ENCODE peak calls at places on chromosomes 11 and 22, in seven cellular contexts. One of them, this sample, is unnamed.

GRCh38 chr11:74493816-74494630 is 499 bp upstream of the LIPT2 start:
- DNase-seq in AG09309: peak; percentile 23
- DNase-seq in brain microvascular endothelial cell: peak; percentile 12
- DNase-seq in AG04449: no peak
- DNase-seq in mucosa of descending colon: no peak
- DNase-seq in heart left ventricle: no peak
- DNase-seq in fibroblast of pulmonary artery: no peak
- DNase-seq in this sample: peak; percentile 16

GRCh38 chr11:115503083-115503885 is 931 bp downstream of the CADM1 start:
- DNase-seq in mucosa of descending colon: peak; percentile 69
- DNase-seq in AG09309: no peak
- DNase-seq in heart left ventricle: peak; percentile 81
- DNase-seq in brain microvascular endothelial cell: no peak
- DNase-seq in AG04449: no peak
- DNase-seq in fibroblast of pulmonary artery: peak; percentile 10
- DNase-seq in this sample: peak; percentile 22

GRCh38 chr11:130218501-130218900 is 58.9 kb downstream of the ST14 start:
- DNase-seq in mucosa of descending colon: no peak
- DNase-seq in fibroblast of pulmonary artery: no peak
- DNase-seq in brain microvascular endothelial cell: no peak
- DNase-seq in AG04449: no peak
- DNase-seq in AG09309: no peak
- DNase-seq in heart left ventricle: no peak
- DNase-seq in this sample: no peak

GRCh38 chr22:19509923-19510322 is 14.3 kb downstream of the CLDN5 start:
- DNase-seq in mucosa of descending colon: no peak
- DNase-seq in fibroblast of pulmonary artery: no peak
- DNase-seq in heart left ventricle: no peak
- DNase-seq in AG04449: no peak
- DNase-seq in AG09309: no peak
- DNase-seq in brain microvascular endothelial cell: no peak
- DNase-seq in this sample: no peak

GRCh38 chr11:37286890-37287289 is 688.9 kb upstream of the RAG2 start:
- DNase-seq in AG09309: no peak
- DNase-seq in fibroblast of pulmonary artery: no peak
- DNase-seq in brain microvascular endothelial cell: no peak
- DNase-seq in AG04449: no peak
- DNase-seq in heart left ventricle: no peak
- DNase-seq in mucosa of descending colon: no peak
- DNase-seq in this sample: no peak

GRCh38 chr22:30838111-30838510 is 130.5 kb downstream of the MORC2 start:
- DNase-seq in mucosa of descending colon: no peak
- DNase-seq in fibroblast of pulmonary artery: peak; percentile 24
- DNase-seq in AG09309: no peak
- DNase-seq in heart left ventricle: no peak
- DNase-seq in AG04449: no peak
- DNase-seq in brain microvascular endothelial cell: no peak
- DNase-seq in this sample: no peak

GRCh38 chr22:22235564-22235963 is 9.0 kb upstream of the VPREB1 start:
- DNase-seq in brain microvascular endothelial cell: no peak
- DNase-seq in heart left ventricle: no peak
- DNase-seq in AG09309: no peak
- DNase-seq in fibroblast of pulmonary artery: peak; percentile 26
- DNase-seq in AG04449: no peak
- DNase-seq in mucosa of descending colon: peak; percentile 32
- DNase-seq in this sample: peak; percentile 11

GRCh38 chr11:110349109-110349996 is 52.9 kb upstream of the RDX start:
- DNase-seq in mucosa of descending colon: no peak
- DNase-seq in heart left ventricle: no peak
- DNase-seq in fibroblast of pulmonary artery: no peak
- DNase-seq in brain microvascular endothelial cell: no peak
- DNase-seq in AG09309: no peak
- DNase-seq in AG04449: no peak
- DNase-seq in this sample: no peak

GRCh38 chr22:35586771-35587170 is 30.4 kb downstream of the MB start:
- DNase-seq in AG04449: no peak
- DNase-seq in mucosa of descending colon: no peak
- DNase-seq in brain microvascular endothelial cell: no peak
- DNase-seq in fibroblast of pulmonary artery: no peak
- DNase-seq in heart left ventricle: no peak
- DNase-seq in AG09309: no peak
- DNase-seq in this sample: no peak

GRCh38 chr11:134530826-134531225 is 118.8 kb upstream of the B3GAT1 start:
- DNase-seq in fibroblast of pulmonary artery: no peak
- DNase-seq in mucosa of descending colon: no peak
- DNase-seq in AG09309: no peak
- DNase-seq in brain microvascular endothelial cell: no peak
- DNase-seq in heart left ventricle: no peak
- DNase-seq in AG04449: no peak
- DNase-seq in this sample: no peak

GRCh38 chr22:37046589-37046988 is 5.0 kb upstream of the KCTD17 start:
- DNase-seq in mucosa of descending colon: no peak
- DNase-seq in AG04449: no peak
- DNase-seq in brain microvascular endothelial cell: no peak
- DNase-seq in fibroblast of pulmonary artery: no peak
- DNase-seq in AG09309: no peak
- DNase-seq in heart left ventricle: no peak
- DNase-seq in this sample: no peak

GRCh38 chr11:47786373-47786772 is 19.2 kb upstream of the FNBP4 start:
- DNase-seq in heart left ventricle: peak; percentile 88
- DNase-seq in AG09309: no peak
- DNase-seq in AG04449: no peak
- DNase-seq in fibroblast of pulmonary artery: peak; percentile 62
- DNase-seq in brain microvascular endothelial cell: no peak
- DNase-seq in mucosa of descending colon: no peak
- DNase-seq in this sample: peak; percentile 59

GRCh38 chr11:19829109-19829790 is 116.6 kb downstream of the NAV2 start:
- DNase-seq in fibroblast of pulmonary artery: no peak
- DNase-seq in AG09309: no peak
- DNase-seq in heart left ventricle: no peak
- DNase-seq in brain microvascular endothelial cell: no peak
- DNase-seq in AG04449: no peak
- DNase-seq in mucosa of descending colon: no peak
- DNase-seq in this sample: no peak

GRCh38 chr22:24460418-24461089 is 33.2 kb downstream of the ADORA2A start:
- DNase-seq in mucosa of descending colon: no peak
- DNase-seq in AG04449: no peak
- DNase-seq in AG09309: no peak
- DNase-seq in fibroblast of pulmonary artery: no peak
- DNase-seq in brain microvascular endothelial cell: peak; percentile 67
- DNase-seq in heart left ventricle: no peak
- DNase-seq in this sample: no peak

GRCh38 chr11:69260622-69261021 is 33.3 kb upstream of the MYEOV start:
- DNase-seq in AG04449: no peak
- DNase-seq in fibroblast of pulmonary artery: no peak
- DNase-seq in AG09309: no peak
- DNase-seq in mucosa of descending colon: no peak
- DNase-seq in heart left ventricle: no peak
- DNase-seq in brain microvascular endothelial cell: no peak
- DNase-seq in this sample: no peak

GRCh38 chr11:69259072-69259471 is 34.9 kb upstream of the MYEOV start:
- DNase-seq in brain microvascular endothelial cell: no peak
- DNase-seq in AG09309: no peak
- DNase-seq in fibroblast of pulmonary artery: no peak
- DNase-seq in mucosa of descending colon: no peak
- DNase-seq in AG04449: no peak
- DNase-seq in heart left ventricle: no peak
- DNase-seq in this sample: no peak

GRCh38 chr11:69257838-69258658 is 35.9 kb upstream of the MYEOV start:
- DNase-seq in AG09309: no peak
- DNase-seq in fibroblast of pulmonary artery: no peak
- DNase-seq in brain microvascular endothelial cell: no peak
- DNase-seq in heart left ventricle: no peak
- DNase-seq in mucosa of descending colon: no peak
- DNase-seq in AG04449: no peak
- DNase-seq in this sample: no peak

GRCh38 chr11:69261116-69261515 is 32.8 kb upstream of the MYEOV start:
- DNase-seq in AG04449: no peak
- DNase-seq in mucosa of descending colon: no peak
- DNase-seq in heart left ventricle: no peak
- DNase-seq in fibroblast of pulmonary artery: no peak
- DNase-seq in brain microvascular endothelial cell: no peak
- DNase-seq in AG09309: no peak
- DNase-seq in this sample: no peak

GRCh38 chr11:69257134-69257533 is 36.8 kb upstream of the MYEOV start:
- DNase-seq in heart left ventricle: no peak
- DNase-seq in brain microvascular endothelial cell: no peak
- DNase-seq in mucosa of descending colon: no peak
- DNase-seq in fibroblast of pulmonary artery: no peak
- DNase-seq in AG09309: no peak
- DNase-seq in AG04449: no peak
- DNase-seq in this sample: no peak
- H3K4me3 ChIP-seq in heart left ventricle: no peak overlapping the region
- H3K4me3 ChIP-seq in brain microvascular endothelial cell: no peak overlapping the region
- H3K4me3 ChIP-seq in mucosa of descending colon: no peak overlapping the region
- H3K4me3 ChIP-seq in fibroblast of pulmonary artery: no peak overlapping the region
- H3K4me3 ChIP-seq in AG09309: no peak overlapping the region
- H3K4me3 ChIP-seq in AG04449: no peak overlapping the region
- H3K4me3 ChIP-seq in this sample: no peak overlapping the region

GRCh38 chr11:12052676-12053605 is 44.5 kb upstream of the DKK3 start:
- DNase-seq in AG04449: no peak
- DNase-seq in mucosa of descending colon: no peak
- DNase-seq in brain microvascular endothelial cell: no peak
- DNase-seq in fibroblast of pulmonary artery: no peak
- DNase-seq in heart left ventricle: no peak
- DNase-seq in AG09309: no peak
- DNase-seq in this sample: no peak
- TF ChIP-seq CTCF in AG04449: peak; percentile 31
- TF ChIP-seq CTCF in mucosa of descending colon: no peak
- TF ChIP-seq CTCF in brain microvascular endothelial cell: peak; percentile 34
- TF ChIP-seq CTCF in fibroblast of pulmonary artery: peak; percentile 6
- TF ChIP-seq CTCF in heart left ventricle: no peak
- TF ChIP-seq CTCF in AG09309: no peak
- TF ChIP-seq CTCF in this sample: no peak

GRCh38 chr22:32476804-32477203 is 2.2 kb downstream of the FBXO7 start:
- DNase-seq in AG09309: no peak
- DNase-seq in brain microvascular endothelial cell: no peak
- DNase-seq in heart left ventricle: no peak
- DNase-seq in mucosa of descending colon: no peak
- DNase-seq in fibroblast of pulmonary artery: no peak
- DNase-seq in AG04449: no peak
- DNase-seq in this sample: no peak

GRCh38 chr22:32475428-32476010 is 908 bp downstream of the FBXO7 start:
- DNase-seq in mucosa of descending colon: peak; percentile 62
- DNase-seq in AG04449: no peak
- DNase-seq in brain microvascular endothelial cell: no peak
- DNase-seq in heart left ventricle: peak; percentile 36
- DNase-seq in AG09309: peak; percentile 11
- DNase-seq in fibroblast of pulmonary artery: peak; percentile 68
- DNase-seq in this sample: peak; percentile 73

GRCh38 chr22:32478994-32479393 is 4.4 kb downstream of the FBXO7 start:
- DNase-seq in mucosa of descending colon: no peak
- DNase-seq in heart left ventricle: no peak
- DNase-seq in AG04449: no peak
- DNase-seq in fibroblast of pulmonary artery: no peak
- DNase-seq in AG09309: no peak
- DNase-seq in brain microvascular endothelial cell: peak; percentile 21
- DNase-seq in this sample: no peak

GRCh38 chr22:32476286-32476685 is 1.7 kb downstream of the FBXO7 start:
- DNase-seq in AG04449: no peak
- DNase-seq in fibroblast of pulmonary artery: no peak
- DNase-seq in AG09309: no peak
- DNase-seq in brain microvascular endothelial cell: no peak
- DNase-seq in heart left ventricle: no peak
- DNase-seq in mucosa of descending colon: no peak
- DNase-seq in this sample: no peak

DNA sequence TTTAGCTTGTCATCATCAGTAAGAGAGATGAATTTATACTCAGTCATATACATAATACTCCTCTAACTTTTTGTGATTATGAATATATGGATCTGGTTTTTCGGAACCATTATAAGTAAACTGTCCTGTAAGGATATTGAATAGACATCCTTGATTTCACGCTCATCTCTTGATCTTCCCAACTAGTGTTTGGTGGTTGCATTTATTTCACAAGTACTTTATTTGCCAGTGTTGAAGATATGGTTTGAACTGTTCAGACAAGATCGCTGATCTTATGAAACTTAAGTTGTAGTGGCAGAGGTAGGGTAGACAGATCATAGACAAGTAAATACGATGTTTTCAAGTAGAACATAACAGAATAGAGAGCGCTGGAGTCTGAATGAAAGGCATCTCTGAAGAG is 3.0 kb downstream of the FBXO7 start:
- DNase-seq in mucosa of descending colon: no peak
- DNase-seq in fibroblast of pulmonary artery: no peak
- DNase-seq in AG09309: no peak
- DNase-seq in heart left ventricle: no peak
- DNase-seq in AG04449: no peak
- DNase-seq in brain microvascular endothelial cell: no peak
- DNase-seq in this sample: no peak
- H3K4me3 ChIP-seq in mucosa of descending colon: no peak overlapping the region
- H3K4me3 ChIP-seq in fibroblast of pulmonary artery: no peak overlapping the region
- H3K4me3 ChIP-seq in AG09309: no peak overlapping the region
- H3K4me3 ChIP-seq in heart left ventricle: no peak overlapping the region
- H3K4me3 ChIP-seq in AG04449: no peak overlapping the region
- H3K4me3 ChIP-seq in brain microvascular endothelial cell: no peak overlapping the region
- H3K4me3 ChIP-seq in this sample: no peak overlapping the region

DNA sequence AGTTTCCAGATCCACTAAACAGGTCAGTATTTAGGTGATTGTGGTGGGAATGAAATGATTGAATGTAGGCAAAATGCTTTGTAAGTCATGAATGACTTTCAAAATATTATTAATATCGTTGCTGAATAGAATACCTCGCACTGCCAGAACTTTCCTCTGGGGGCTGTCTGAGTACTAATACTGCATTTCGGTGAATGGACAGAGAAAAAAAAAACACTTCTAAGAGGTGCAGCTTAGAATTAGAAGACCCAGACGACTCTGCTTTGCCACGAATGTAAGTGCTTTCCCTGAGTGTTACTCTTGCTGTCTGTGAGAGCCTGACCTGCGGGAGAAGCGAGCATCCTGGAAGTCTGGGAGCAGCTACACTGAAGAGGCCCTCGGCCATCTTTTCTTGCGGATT is 95.0 kb downstream of the SCN3B start:
- DNase-seq in mucosa of descending colon: no peak
- DNase-seq in fibroblast of pulmonary artery: no peak
- DNase-seq in brain microvascular endothelial cell: peak; percentile 30
- DNase-seq in AG09309: no peak
- DNase-seq in AG04449: no peak
- DNase-seq in heart left ventricle: no peak
- DNase-seq in this sample: peak; percentile 31
- TF ChIP-seq CTCF in mucosa of descending colon: no peak
- TF ChIP-seq CTCF in fibroblast of pulmonary artery: peak; percentile 39
- TF ChIP-seq CTCF in brain microvascular endothelial cell: peak; percentile 56
- TF ChIP-seq CTCF in AG09309: peak; percentile 40
- TF ChIP-seq CTCF in AG04449: peak; percentile 4
- TF ChIP-seq CTCF in heart left ventricle: no peak
- TF ChIP-seq CTCF in this sample: peak; percentile 35

DNA sequence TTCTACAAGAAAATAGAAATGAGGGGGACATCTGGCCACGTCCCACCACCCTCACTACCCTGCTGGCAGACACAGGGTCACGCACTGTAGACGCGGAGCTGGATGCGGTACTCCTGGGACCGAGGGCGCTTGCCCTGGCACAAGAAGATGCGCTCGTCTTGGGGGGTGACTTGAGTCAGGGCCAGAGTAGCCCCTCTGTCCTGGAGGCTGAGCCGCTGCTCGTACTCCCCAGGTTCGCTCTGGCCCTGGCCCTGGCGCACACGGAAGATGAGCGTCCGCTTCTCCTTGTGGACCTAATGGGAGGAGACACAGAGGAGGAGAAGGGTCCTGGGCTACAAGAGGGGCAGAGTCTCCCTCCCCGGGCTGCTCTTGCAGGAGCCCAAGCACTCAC is 2.2 kb downstream of the MCAM start:
- DNase-seq in fibroblast of pulmonary artery: no peak
- DNase-seq in heart left ventricle: no peak
- DNase-seq in brain microvascular endothelial cell: no peak
- DNase-seq in AG04449: no peak
- DNase-seq in mucosa of descending colon: no peak
- DNase-seq in AG09309: no peak
- DNase-seq in this sample: no peak
- H3K4me3 ChIP-seq in fibroblast of pulmonary artery: no peak overlapping the region
- H3K4me3 ChIP-seq in heart left ventricle: peak overlapping the region; percentile 74
- H3K4me3 ChIP-seq in brain microvascular endothelial cell: no peak overlapping the region
- H3K4me3 ChIP-seq in AG04449: peak overlapping the region; percentile 73
- H3K4me3 ChIP-seq in mucosa of descending colon: no peak overlapping the region
- H3K4me3 ChIP-seq in AG09309: no peak overlapping the region
- H3K4me3 ChIP-seq in this sample: no peak overlapping the region